ENCODE peak calls at places on chromosomes 13 and 19, in eight cellular contexts. P, V, C, L, B, Q, D and M are unnamed samples.

GRCh38 chr13:28324181-28324789 is 170.6 kb downstream of the FLT1 start:
- DNase-seq in P (peak; percentile 70), V (no peak), C (peak; percentile 71), L (no peak), B (no peak), Q (peak; percentile 57), D (peak; percentile 69), M (peak; percentile 58)

GRCh38 chr13:99347911-99348451 is 40.8 kb upstream of the GPR183 start:
- DNase-seq in P (no peak), V (no peak), C (no peak), L (no peak), B (no peak), Q (no peak), D (no peak), M (no peak)

GRCh38 chr13:24092108-24092507 is 68.4 kb upstream of the SPATA13 start:
- DNase-seq in P (no peak), V (no peak), C (no peak), L (no peak), B (no peak), Q (no peak), D (no peak), M (no peak)

GRCh38 chr13:82636119-82636518 is 1246.2 kb downstream of the SLITRK1 start:
- DNase-seq in P (peak; percentile 87), V (no peak), C (no peak), L (no peak), B (no peak), Q (no peak), D (no peak), M (no peak)

GRCh38 chr19:55552206-55552605 is 6.9 kb upstream of the SBK3 start:
- DNase-seq in P (peak; percentile 61), V (no peak), C (no peak), L (no peak), B (no peak), Q (no peak), D (no peak), M (no peak)

GRCh38 chr19:8615813-8616596 is 5.5 kb upstream of the ADAMTS10 start:
- DNase-seq in P (no peak), V (no peak), C (peak; percentile 72), L (no peak), B (peak; percentile 49), Q (peak; percentile 64), D (peak; percentile 79), M (peak; percentile 15)

GRCh38 chr13:19998960-19999359 is 40.4 kb downstream of the ZMYM2 start:
- DNase-seq in P (no peak), V (no peak), C (no peak), L (no peak), B (no peak), Q (no peak), D (no peak), M (no peak)

GRCh38 chr19:18951721-18952281 is 10.8 kb upstream of the HOMER3 start:
- DNase-seq in P (peak; percentile 99), V (no peak), C (no peak), L (no peak), B (no peak), Q (no peak), D (no peak), M (no peak)

GRCh38 chr13:46386996-46387851 is at the start of gene RUBCNL:
- DNase-seq in P (peak; percentile 75), V (no peak), C (no peak), L (no peak), B (peak; percentile 31), Q (peak; percentile 57), D (no peak), M (peak; percentile 24)

GRCh38 chr13:42367836-42368235 is 95.9 kb downstream of the AKAP11 start:
- DNase-seq in P (peak; percentile 51), V (no peak), C (no peak), L (no peak), B (no peak), Q (no peak), D (no peak), M (no peak)

GRCh38 chr19:14758816-14759215 is 19.5 kb downstream of the ADGRE2 start:
- DNase-seq in P (peak; percentile 44), V (no peak), C (no peak), L (no peak), B (no peak), Q (no peak), D (no peak), M (no peak)
- H3K4me3 ChIP-seq in P (peak overlapping the region; percentile 40), V (no peak overlapping the region), C (no peak overlapping the region), L (no peak overlapping the region), B (no peak overlapping the region), Q (no peak overlapping the region), D (no peak overlapping the region), M (no peak overlapping the region)

GRCh38 chr13:37870489-37870845 is 895 bp upstream of the TRPC4 start:
- DNase-seq in P (no peak), V (no peak), C (no peak), L (no peak), B (no peak), Q (no peak), D (no peak), M (no peak)
- H3K4me3 ChIP-seq in P (no peak overlapping the region), V (peak overlapping the region; percentile 80), C (no peak overlapping the region), L (peak overlapping the region; percentile 68), B (peak overlapping the region; percentile 57), Q (peak overlapping the region; percentile 76), D (peak overlapping the region; percentile 49), M (peak overlapping the region; percentile 28)

DNA sequence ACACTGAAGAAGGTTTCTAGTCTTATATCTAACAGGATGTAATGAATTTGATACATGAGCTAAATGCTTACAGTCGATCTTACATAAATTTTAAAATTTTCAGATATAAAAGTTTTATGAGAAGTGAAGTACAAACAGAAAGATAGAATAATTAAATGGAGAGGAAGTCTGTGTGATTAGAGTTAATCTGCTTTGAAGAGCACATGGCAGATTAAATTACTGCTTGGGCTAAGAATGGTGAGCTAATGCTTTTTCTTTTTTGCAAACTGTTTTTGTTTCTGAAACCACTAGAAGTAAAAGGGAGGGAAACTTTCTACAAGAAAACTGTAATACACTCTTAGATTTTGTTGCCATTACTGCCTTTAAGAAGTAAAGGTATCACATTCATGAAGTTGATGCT is 96.3 kb upstream of the SPRY2 start:
- DNase-seq in P (no peak), V (no peak), C (no peak), L (no peak), B (no peak), Q (no peak), D (no peak), M (no peak)
- H3K4me3 ChIP-seq in P (no peak overlapping the region), V (no peak overlapping the region), C (no peak overlapping the region), L (no peak overlapping the region), B (no peak overlapping the region), Q (no peak overlapping the region), D (no peak overlapping the region), M (no peak overlapping the region)

GRCh38 chr13:52847322-52847681 is 1.1 kb downstream of the PCDH8 start:
- DNase-seq in P (no peak), V (no peak), C (no peak), L (no peak), B (no peak), Q (no peak), D (no peak), M (no peak)
- H3K4me3 ChIP-seq in P (no peak overlapping the region), V (no peak overlapping the region), C (no peak overlapping the region), L (no peak overlapping the region), B (no peak overlapping the region), Q (peak overlapping the region; percentile 73), D (no peak overlapping the region), M (no peak overlapping the region)

GRCh38 chr19:4318460-4318859 is 14.1 kb downstream of the FSD1 start:
- DNase-seq in P (no peak), V (no peak), C (no peak), L (no peak), B (no peak), Q (no peak), D (no peak), M (no peak)
- H3K4me3 ChIP-seq in P (no peak overlapping the region), V (no peak overlapping the region), C (no peak overlapping the region), L (no peak overlapping the region), B (no peak overlapping the region), Q (no peak overlapping the region), D (no peak overlapping the region), M (no peak overlapping the region)

DNA sequence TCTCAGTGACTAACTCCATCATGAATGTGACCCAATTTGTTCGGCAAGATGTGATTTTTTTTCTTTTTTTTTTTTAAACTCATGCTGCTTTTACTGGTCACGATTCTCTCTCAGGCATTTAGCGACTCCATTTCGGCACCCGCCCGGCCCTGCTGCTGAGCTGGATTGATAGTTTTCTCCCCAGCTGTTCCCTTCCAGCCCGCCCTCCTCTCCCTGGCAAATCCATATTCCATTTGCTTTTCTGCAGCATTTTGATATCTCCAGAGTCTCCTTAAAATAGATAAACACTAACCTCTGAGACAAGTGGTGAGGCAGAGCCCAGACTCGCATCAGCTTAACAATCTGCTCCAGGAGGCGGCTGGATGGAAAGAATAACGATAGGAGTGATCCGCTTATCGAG is 55.5 kb upstream of the KATNAL1 start:
- DNase-seq in P (no peak), V (no peak), C (peak; percentile 43), L (no peak), B (no peak), Q (no peak), D (no peak), M (no peak)
- H3K4me3 ChIP-seq in P (no peak overlapping the region), V (no peak overlapping the region), C (no peak overlapping the region), L (no peak overlapping the region), B (no peak overlapping the region), Q (no peak overlapping the region), D (no peak overlapping the region), M (no peak overlapping the region)